ENCODE peak calls at places on chromosomes 13 and 19, in six cellular contexts. One of them, this sample, is unnamed.

GRCh38 chr13:89627991-89628390 is 1719.5 kb upstream of the MIR17HG start:
- DNase-seq in substantia nigra: no peak
- DNase-seq in stimulated activated CD4-positive, alpha-beta T cell treated with anti-CD3 and anti-CD28 coated beads, Interleukin-2, amount 100 ng/mL, for 24 hours: no peak
- DNase-seq in activated naive CD8-positive, alpha-beta T cell treated with anti-CD3 and anti-CD28 coated beads, Interleukin-2, amount 50 U/mL, for 24 hours: no peak
- DNase-seq in aorta: no peak
- DNase-seq in OCI-LY7: no peak
- DNase-seq in this sample: no peak

GRCh38 chr19:45186509-45187334 is 8.1 kb downstream of the BLOC1S3 start:
- DNase-seq in substantia nigra: no peak
- DNase-seq in stimulated activated CD4-positive, alpha-beta T cell treated with anti-CD3 and anti-CD28 coated beads, Interleukin-2, amount 100 ng/mL, for 24 hours: no peak
- DNase-seq in activated naive CD8-positive, alpha-beta T cell treated with anti-CD3 and anti-CD28 coated beads, Interleukin-2, amount 50 U/mL, for 24 hours: no peak
- DNase-seq in aorta: no peak
- DNase-seq in OCI-LY7: no peak
- DNase-seq in this sample: no peak

GRCh38 chr13:89891416-89891815 is 1456.1 kb upstream of the MIR17HG start:
- DNase-seq in substantia nigra: no peak
- DNase-seq in stimulated activated CD4-positive, alpha-beta T cell treated with anti-CD3 and anti-CD28 coated beads, Interleukin-2, amount 100 ng/mL, for 24 hours: no peak
- DNase-seq in activated naive CD8-positive, alpha-beta T cell treated with anti-CD3 and anti-CD28 coated beads, Interleukin-2, amount 50 U/mL, for 24 hours: no peak
- DNase-seq in aorta: no peak
- DNase-seq in OCI-LY7: no peak
- DNase-seq in this sample: no peak

GRCh38 chr13:34108396-34108795 is 290.4 kb downstream of the RFC3 start:
- DNase-seq in substantia nigra: no peak
- DNase-seq in stimulated activated CD4-positive, alpha-beta T cell treated with anti-CD3 and anti-CD28 coated beads, Interleukin-2, amount 100 ng/mL, for 24 hours: no peak
- DNase-seq in activated naive CD8-positive, alpha-beta T cell treated with anti-CD3 and anti-CD28 coated beads, Interleukin-2, amount 50 U/mL, for 24 hours: no peak
- DNase-seq in aorta: no peak
- DNase-seq in OCI-LY7: no peak
- DNase-seq in this sample: no peak

GRCh38 chr19:34316741-34317241 is 48.2 kb upstream of the GPI start:
- DNase-seq in substantia nigra: no peak
- DNase-seq in stimulated activated CD4-positive, alpha-beta T cell treated with anti-CD3 and anti-CD28 coated beads, Interleukin-2, amount 100 ng/mL, for 24 hours: no peak
- DNase-seq in activated naive CD8-positive, alpha-beta T cell treated with anti-CD3 and anti-CD28 coated beads, Interleukin-2, amount 50 U/mL, for 24 hours: no peak
- DNase-seq in aorta: no peak
- DNase-seq in OCI-LY7: peak
- DNase-seq in this sample: no peak

GRCh38 chr13:50016421-50016820 is 1.2 kb downstream of the KCNRG start:
- DNase-seq in substantia nigra: no peak
- DNase-seq in stimulated activated CD4-positive, alpha-beta T cell treated with anti-CD3 and anti-CD28 coated beads, Interleukin-2, amount 100 ng/mL, for 24 hours: no peak
- DNase-seq in activated naive CD8-positive, alpha-beta T cell treated with anti-CD3 and anti-CD28 coated beads, Interleukin-2, amount 50 U/mL, for 24 hours: no peak
- DNase-seq in aorta: no peak
- DNase-seq in OCI-LY7: no peak
- DNase-seq in this sample: no peak

GRCh38 chr19:8105471-8105870 is 43.9 kb downstream of the FBN3 start:
- DNase-seq in substantia nigra: no peak
- DNase-seq in stimulated activated CD4-positive, alpha-beta T cell treated with anti-CD3 and anti-CD28 coated beads, Interleukin-2, amount 100 ng/mL, for 24 hours: no peak
- DNase-seq in activated naive CD8-positive, alpha-beta T cell treated with anti-CD3 and anti-CD28 coated beads, Interleukin-2, amount 50 U/mL, for 24 hours: no peak
- DNase-seq in aorta: no peak
- DNase-seq in OCI-LY7: no peak
- DNase-seq in this sample: no peak

GRCh38 chr13:23953860-23954512 is 56.7 kb upstream of the C1QTNF9B start:
- DNase-seq in substantia nigra: no peak
- DNase-seq in stimulated activated CD4-positive, alpha-beta T cell treated with anti-CD3 and anti-CD28 coated beads, Interleukin-2, amount 100 ng/mL, for 24 hours: no peak
- DNase-seq in activated naive CD8-positive, alpha-beta T cell treated with anti-CD3 and anti-CD28 coated beads, Interleukin-2, amount 50 U/mL, for 24 hours: no peak
- DNase-seq in aorta: no peak
- DNase-seq in OCI-LY7: no peak
- DNase-seq in this sample: peak

GRCh38 chr19:18301718-18302111 is 20.3 kb upstream of the JUND start:
- DNase-seq in substantia nigra: no peak
- DNase-seq in stimulated activated CD4-positive, alpha-beta T cell treated with anti-CD3 and anti-CD28 coated beads, Interleukin-2, amount 100 ng/mL, for 24 hours: no peak
- DNase-seq in activated naive CD8-positive, alpha-beta T cell treated with anti-CD3 and anti-CD28 coated beads, Interleukin-2, amount 50 U/mL, for 24 hours: peak
- DNase-seq in aorta: no peak
- DNase-seq in OCI-LY7: no peak
- DNase-seq in this sample: no peak

GRCh38 chr13:102091231-102091630 is 310.6 kb downstream of the FGF14 start:
- DNase-seq in substantia nigra: no peak
- DNase-seq in stimulated activated CD4-positive, alpha-beta T cell treated with anti-CD3 and anti-CD28 coated beads, Interleukin-2, amount 100 ng/mL, for 24 hours: no peak
- DNase-seq in activated naive CD8-positive, alpha-beta T cell treated with anti-CD3 and anti-CD28 coated beads, Interleukin-2, amount 50 U/mL, for 24 hours: no peak
- DNase-seq in aorta: no peak
- DNase-seq in OCI-LY7: no peak
- DNase-seq in this sample: peak

GRCh38 chr13:104855581-104855980 is 1679.9 kb downstream of the EFNB2 start:
- DNase-seq in substantia nigra: no peak
- DNase-seq in stimulated activated CD4-positive, alpha-beta T cell treated with anti-CD3 and anti-CD28 coated beads, Interleukin-2, amount 100 ng/mL, for 24 hours: no peak
- DNase-seq in activated naive CD8-positive, alpha-beta T cell treated with anti-CD3 and anti-CD28 coated beads, Interleukin-2, amount 50 U/mL, for 24 hours: no peak
- DNase-seq in aorta: no peak
- DNase-seq in OCI-LY7: no peak
- DNase-seq in this sample: no peak

GRCh38 chr19:55676889-55677505 is 2.0 kb downstream of the EPN1 start:
- DNase-seq in substantia nigra: no peak
- DNase-seq in stimulated activated CD4-positive, alpha-beta T cell treated with anti-CD3 and anti-CD28 coated beads, Interleukin-2, amount 100 ng/mL, for 24 hours: no peak
- DNase-seq in activated naive CD8-positive, alpha-beta T cell treated with anti-CD3 and anti-CD28 coated beads, Interleukin-2, amount 50 U/mL, for 24 hours: no peak
- DNase-seq in aorta: no peak
- DNase-seq in OCI-LY7: no peak
- DNase-seq in this sample: no peak

GRCh38 chr19:37355901-37356300 is 15.0 kb upstream of the ZNF527 start:
- DNase-seq in substantia nigra: no peak
- DNase-seq in stimulated activated CD4-positive, alpha-beta T cell treated with anti-CD3 and anti-CD28 coated beads, Interleukin-2, amount 100 ng/mL, for 24 hours: no peak
- DNase-seq in activated naive CD8-positive, alpha-beta T cell treated with anti-CD3 and anti-CD28 coated beads, Interleukin-2, amount 50 U/mL, for 24 hours: no peak
- DNase-seq in aorta: no peak
- DNase-seq in OCI-LY7: no peak
- DNase-seq in this sample: no peak

GRCh38 chr19:38793186-38793585 is 4.2 kb downstream of the LGALS7B start:
- DNase-seq in substantia nigra: no peak
- DNase-seq in stimulated activated CD4-positive, alpha-beta T cell treated with anti-CD3 and anti-CD28 coated beads, Interleukin-2, amount 100 ng/mL, for 24 hours: no peak
- DNase-seq in activated naive CD8-positive, alpha-beta T cell treated with anti-CD3 and anti-CD28 coated beads, Interleukin-2, amount 50 U/mL, for 24 hours: no peak
- DNase-seq in aorta: no peak
- DNase-seq in OCI-LY7: no peak
- DNase-seq in this sample: no peak

This sample was measured in NB4.